ENCODE peak calls at places on chromosomes 5 and 9, in five cellular contexts. S, G, T, B and A are unnamed samples.

GRCh38 chr5:176676361-176676824 is 29.1 kb downstream of the TSPAN17 start:
- DNase-seq in S (no peak), G (no peak), T (peak; percentile 71), B (peak; percentile 16), A (no peak)

GRCh38 chr5:114377946-114378345 is 16.1 kb downstream of the KCNN2 start:
- DNase-seq in S (peak; percentile 66), G (no peak), T (no peak), B (no peak), A (no peak)

GRCh38 chr9:78132688-78133033 is 101.0 kb upstream of the GNAQ start:
- DNase-seq in S (no peak), G (no peak), T (peak; percentile 14), B (no peak), A (no peak)

GRCh38 chr5:123344819-123345426 is 78.3 kb downstream of the CEP120 start:
- DNase-seq in S (no peak), G (no peak), T (peak; percentile 51), B (peak; percentile 52), A (peak; percentile 45)

GRCh38 chr5:133977858-133978257 is 9.4 kb upstream of the C5orf15 start:
- DNase-seq in S (no peak), G (no peak), T (peak; percentile 84), B (peak; percentile 85), A (no peak)

GRCh38 chr9:97853844-97854695 is 1.0 kb downstream of the FOXE1 start:
- DNase-seq in S (no peak), G (no peak), T (no peak), B (peak; percentile 33), A (no peak)

GRCh38 chr5:78113689-78114088 is 180.8 kb downstream of the AP3B1 start:
- DNase-seq in S (no peak), G (no peak), T (no peak), B (no peak), A (no peak)

GRCh38 chr5:39164016-39164415 is 55.3 kb downstream of the FYB1 start:
- DNase-seq in S (no peak), G (no peak), T (no peak), B (no peak), A (no peak)

GRCh38 chr5:8633259-8633658 is 764.3 kb downstream of the MTRR start:
- DNase-seq in S (no peak), G (no peak), T (no peak), B (no peak), A (no peak)
- H3K9me3 ChIP-seq in S (no peaks in the 10 kb centered on the region), G (no peaks in the 10 kb centered on the region), T (no peaks in the 10 kb centered on the region), B (no peaks in the 10 kb centered on the region), A (no peaks in the 10 kb centered on the region)

GRCh38 chr5:141351591-141351990 is 1.7 kb downstream of the PCDHGB1 start:
- DNase-seq in S (no peak), G (no peak), T (no peak), B (no peak), A (no peak)
- H3K9me3 ChIP-seq in S (no peaks in the 10 kb centered on the region), G (peaks cover 7% of the 10 kb centered on the region), T (peaks cover 57% of the 10 kb centered on the region), B (peaks cover 41% of the 10 kb centered on the region), A (peaks cover 44% of the 10 kb centered on the region)

DNA sequence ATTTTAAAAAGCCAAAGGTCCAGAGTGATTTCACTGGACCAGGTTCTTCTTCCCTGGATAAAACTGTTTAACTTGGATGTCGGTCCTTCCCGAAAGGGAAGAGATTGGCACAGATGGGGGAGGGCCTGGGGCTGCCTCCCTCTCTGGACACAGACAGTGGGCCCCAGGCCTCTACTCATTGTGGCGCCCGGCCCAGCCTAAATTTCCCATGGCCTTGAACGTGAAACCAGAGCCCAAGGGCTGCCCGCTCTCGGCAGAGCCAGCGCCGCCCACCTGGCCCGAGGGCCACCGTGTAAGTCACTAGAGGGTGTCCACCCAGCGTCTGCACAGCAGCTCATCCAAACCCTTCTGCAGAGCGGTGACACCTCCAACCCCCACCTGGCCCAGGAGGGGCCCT is 49.9 kb downstream of the NKD2 start:
- DNase-seq in S (no peak), G (peak; percentile 5), T (no peak), B (no peak), A (no peak)
- H3K9me3 ChIP-seq in S (no peaks in the 10 kb centered on the region), G (no peaks in the 10 kb centered on the region), T (no peaks in the 10 kb centered on the region), B (no peaks in the 10 kb centered on the region), A (no peaks in the 10 kb centered on the region)

GRCh38 chr5:164741376-164741775 is 1236.0 kb downstream of the MAT2B start:
- DNase-seq in S (no peak), G (no peak), T (no peak), B (no peak), A (no peak)
- H3K9me3 ChIP-seq in S (no peaks in the 10 kb centered on the region), G (no peaks in the 10 kb centered on the region), T (no peaks in the 10 kb centered on the region), B (no peaks in the 10 kb centered on the region), A (no peaks in the 10 kb centered on the region)

DNA sequence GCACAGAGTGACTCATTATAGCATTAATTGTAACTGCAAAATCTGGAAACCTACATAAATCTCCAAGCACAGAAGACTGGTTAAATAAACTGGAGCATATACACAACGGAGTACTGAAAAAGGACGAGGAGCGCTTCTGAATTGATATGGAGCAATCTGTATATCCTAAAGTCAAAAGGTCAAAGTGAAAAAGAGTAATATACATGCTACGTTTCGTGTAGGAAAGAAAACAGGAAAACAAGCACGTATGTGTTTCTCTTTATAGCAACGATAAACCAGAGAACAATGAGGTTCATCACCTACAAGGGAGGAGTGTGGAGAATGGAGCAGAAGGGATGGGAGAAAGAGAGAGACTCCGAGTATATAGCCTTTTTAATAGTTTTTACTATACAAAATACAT is 8.0 kb downstream of the ZFP62 start:
- DNase-seq in S (no peak), G (no peak), T (no peak), B (no peak), A (no peak)
- H3K9me3 ChIP-seq in S (no peaks in the 10 kb centered on the region), G (no peaks in the 10 kb centered on the region), T (peaks cover 32% of the 10 kb centered on the region), B (peaks cover 35% of the 10 kb centered on the region), A (peaks cover 2% of the 10 kb centered on the region)

DNA sequence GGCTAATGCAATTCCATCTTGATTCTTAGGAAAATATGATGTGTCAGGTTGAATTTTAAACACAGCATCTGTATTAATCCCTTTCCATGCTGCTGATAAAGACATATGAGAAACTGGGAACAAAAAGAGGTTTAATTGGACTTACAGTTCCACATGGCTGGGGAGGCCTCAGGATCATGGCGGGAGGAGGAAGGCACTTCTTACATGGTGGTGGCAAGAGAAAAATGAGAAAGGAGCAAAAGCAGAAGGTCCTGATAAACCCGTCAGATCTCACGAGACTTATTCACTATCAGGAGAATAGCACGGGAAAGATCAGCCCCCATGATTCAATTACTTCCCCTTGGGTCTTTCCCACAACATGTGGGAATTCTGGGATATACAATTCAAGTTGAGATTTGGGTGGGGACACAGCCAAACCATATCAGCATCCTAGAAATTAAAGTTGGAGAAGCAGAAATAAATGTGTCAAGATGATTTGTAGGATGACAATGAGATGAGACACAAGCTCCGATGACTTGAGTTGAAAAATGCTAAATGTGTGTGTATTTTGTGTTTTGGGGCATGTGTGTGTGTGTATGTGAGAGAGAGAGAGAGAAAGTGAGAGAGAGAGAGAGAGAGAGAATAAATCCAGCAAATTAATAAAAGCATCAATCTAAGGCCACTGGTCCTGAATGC is 48.5 kb upstream of the ANKRD55 start:
- DNase-seq in S (no peak), G (no peak), T (peak; percentile 37), B (peak; percentile 24), A (no peak)
- H3K9me3 ChIP-seq in S (no peaks in the 10 kb centered on the region), G (no peaks in the 10 kb centered on the region), T (no peaks in the 10 kb centered on the region), B (no peaks in the 10 kb centered on the region), A (no peaks in the 10 kb centered on the region)

DNA sequence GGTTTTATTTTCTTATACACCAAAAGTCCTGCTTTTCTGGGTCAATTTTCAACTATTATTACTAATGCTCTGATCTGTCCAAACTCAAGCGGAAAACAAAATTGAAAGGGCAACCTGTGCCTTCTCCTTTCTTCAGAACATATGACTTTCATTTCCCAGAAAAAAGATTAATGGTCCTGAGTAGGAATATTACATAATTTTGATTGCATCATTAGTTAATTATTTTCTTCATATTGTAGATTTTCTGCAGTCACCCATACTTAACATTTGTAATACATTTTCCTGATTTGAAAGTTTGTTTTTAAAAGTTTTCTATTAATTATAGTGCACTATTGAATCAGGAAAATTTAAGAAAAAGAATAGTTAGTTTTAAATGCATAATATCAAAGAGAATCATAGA is 1.7 kb upstream of the PCDHB8 start:
- DNase-seq in S (no peak), G (no peak), T (no peak), B (no peak), A (no peak)
- H3K9me3 ChIP-seq in S (no peaks in the 10 kb centered on the region), G (peaks cover 2% of the 10 kb centered on the region), T (peaks cover 54% of the 10 kb centered on the region), B (peaks cover 22% of the 10 kb centered on the region), A (no peaks in the 10 kb centered on the region)

GRCh38 chr5:34576849-34577248 is 79.3 kb upstream of the RAI14 start:
- DNase-seq in S (no peak), G (no peak), T (peak; percentile 12), B (no peak), A (no peak)
- H3K9me3 ChIP-seq in S (no peaks in the 10 kb centered on the region), G (no peaks in the 10 kb centered on the region), T (peaks cover 6% of the 10 kb centered on the region), B (peaks cover 2% of the 10 kb centered on the region), A (no peaks in the 10 kb centered on the region)

GRCh38 chr5:7955476-7955875 is 86.5 kb downstream of the MTRR start:
- DNase-seq in S (no peak), G (no peak), T (no peak), B (no peak), A (no peak)
- H3K9me3 ChIP-seq in S (no peaks in the 10 kb centered on the region), G (no peaks in the 10 kb centered on the region), T (no peaks in the 10 kb centered on the region), B (no peaks in the 10 kb centered on the region), A (no peaks in the 10 kb centered on the region)